ENCODE peak calls at places on chromosome 10, in seven cellular contexts. S is GM12865, H is natural killer cell, W is heart right ventricle, F is heart left ventricle, E is foreskin fibroblast, R is fibroblast of lung. J is an unnamed sample.

GRCh38 chr10:76547352-76547972 is 1090.1 kb downstream of the KCNMA1 start:
- DNase-seq in E (peak; percentile 50), R (peak; percentile 87), F (peak; percentile 67), W (peak; percentile 56), S (peak; percentile 75), H (peak; percentile 19), J (peak; percentile 79)

GRCh38 chr10:121002586-121003205 is 151.5 kb downstream of the WDR11 start:
- DNase-seq in R (no peak), E (no peak), W (no peak), S (no peak), F (no peak), H (no peak), J (no peak)

GRCh38 chr10:103445767-103446567 is 6.2 kb downstream of the CALHM2 start:
- DNase-seq in R (peak; percentile 81), H (no peak), E (peak; percentile 70), W (peak; percentile 82), F (peak; percentile 90), S (no peak), J (no peak)

GRCh38 chr10:11328264-11329054 is 283.0 kb downstream of the USP6NL start:
- DNase-seq in E (peak; percentile 37), F (no peak), R (no peak), W (no peak), S (no peak), H (no peak), J (no peak)

GRCh38 chr10:13922591-13922990 is 335.8 kb downstream of the PRPF18 start:
- DNase-seq in E (peak; percentile 61), W (no peak), H (no peak), S (no peak), F (no peak), R (peak; percentile 26), J (no peak)

GRCh38 chr10:35711615-35712411 is 69.7 kb upstream of the FZD8 start:
- DNase-seq in R (no peak), E (no peak), F (no peak), H (no peak), W (no peak), S (no peak), J (no peak)

GRCh38 chr10:125979976-125980375 is 83.6 kb downstream of the FANK1 start:
- DNase-seq in W (no peak), H (no peak), E (no peak), S (no peak), F (no peak), R (no peak), J (no peak)

GRCh38 chr10:22335204-22335956 is 9.9 kb upstream of the SPAG6 start:
- DNase-seq in S (peak; percentile 94), H (peak; percentile 74), W (peak; percentile 37), E (peak; percentile 54), F (peak; percentile 32), R (peak; percentile 62), J (no peak)

GRCh38 chr10:26628395-26628794 is 69.1 kb upstream of the PDSS1 start:
- DNase-seq in H (no peak), F (no peak), E (no peak), S (no peak), W (no peak), R (no peak), J (no peak)

GRCh38 chr10:10213237-10213636 is 804.4 kb upstream of the CELF2 start:
- DNase-seq in S (peak; percentile 65), H (no peak), W (no peak), F (no peak), E (no peak), R (no peak), J (no peak)

GRCh38 chr10:132239126-132240031 is 52.6 kb downstream of the DPYSL4 start:
- DNase-seq in H (no peak), S (no peak), R (peak; percentile 45), W (peak; percentile 26), E (no peak), F (peak; percentile 73), J (no peak)
- TF ChIP-seq CTCF in H (no peak), S (no peak), R (no peak), W (no peak), E (no peak), F (no peak), J (no peak)

DNA sequence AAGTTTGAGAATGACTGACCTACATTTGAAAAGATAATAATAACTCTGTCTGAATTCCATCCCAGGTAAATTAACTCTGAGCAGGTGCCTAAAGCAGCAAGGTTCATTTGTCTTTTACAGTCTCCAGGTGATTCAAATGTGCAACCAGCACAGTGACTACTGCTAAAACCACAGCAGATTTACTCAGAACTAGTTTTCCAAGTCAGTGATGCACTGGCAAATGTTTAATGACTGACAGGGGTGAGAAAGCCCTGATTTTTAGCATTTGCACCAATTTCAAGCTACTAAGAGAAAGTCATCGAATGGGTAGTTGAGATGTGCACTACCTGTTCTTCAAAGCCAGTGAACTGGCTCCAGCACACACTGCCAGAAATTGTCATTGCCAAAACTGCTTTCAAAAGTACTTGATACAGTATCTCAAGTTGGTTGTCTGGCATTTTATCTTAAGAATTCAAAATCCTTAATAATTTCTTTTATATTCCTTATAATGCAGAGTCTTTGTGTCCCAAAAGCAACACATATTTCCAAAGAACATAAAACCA is 60.3 kb downstream of the ATOH7 start:
- DNase-seq in W (no peak), H (no peak), S (no peak), F (no peak), E (no peak), R (no peak), J (no peak)
- TF ChIP-seq CTCF in W (no peak), H (no peak), S (no peak), F (no peak), E (no peak), R (no peak), J (no peak)

GRCh38 chr10:21021843-21022594 is 124.9 kb upstream of the NEBL start:
- DNase-seq in E (no peak), R (no peak), S (peak; percentile 14), F (no peak), W (no peak), H (no peak), J (peak; percentile 6)
- TF ChIP-seq CTCF in E (no peak), R (no peak), S (peak; percentile 34), F (no peak), W (no peak), H (no peak), J (no peak)

GRCh38 chr10:53840668-53841067 is 960.4 kb downstream of the PCDH15 start:
- DNase-seq in R (no peak), E (no peak), W (no peak), S (no peak), H (no peak), F (no peak), J (no peak)

GRCh38 chr10:53836638-53837037 is 964.4 kb downstream of the PCDH15 start:
- DNase-seq in F (no peak), W (no peak), E (no peak), R (peak; percentile 22), H (no peak), S (no peak), J (no peak)

GRCh38 chr10:53843691-53844362 is 957.2 kb downstream of the PCDH15 start:
- DNase-seq in R (peak; percentile 65), S (no peak), F (no peak), E (no peak), H (no peak), W (no peak), J (no peak)

GRCh38 chr10:53841746-53842145 is 959.3 kb downstream of the PCDH15 start:
- DNase-seq in S (no peak), R (no peak), E (no peak), F (no peak), H (no peak), W (no peak), J (no peak)

GRCh38 chr10:53839437-53840039 is 961.5 kb downstream of the PCDH15 start:
- DNase-seq in S (peak; percentile 21), R (peak; percentile 69), F (no peak), H (no peak), E (no peak), W (no peak), J (no peak)
- TF ChIP-seq CTCF in S (peak; percentile 26), R (no peak), F (peak; percentile 21), H (no peak), E (no peak), W (peak; percentile 31), J (peak; percentile 69)

J was measured in endothelial cell.